ENCODE peak calls at places on chromosomes 1 and 21, in six cellular contexts. One of them, this sample, is unnamed.
A peak's percentile ranks its signal among the peaks of the same experiment; 100 is the strongest.

GRCh38 chr1:228236744-228237143 is 28.9 kb downstream of the OBSCN start:
- DNase-seq in cardiac muscle cell: peak; percentile 80
- DNase-seq in fibroblast of lung: peak; percentile 21
- DNase-seq in esophagus squamous epithelium: no peak
- DNase-seq in BE2C: peak; percentile 66
- DNase-seq in transverse colon: peak; percentile 64
- DNase-seq in this sample: no peak

GRCh38 chr1:93816970-93817738 is 61.9 kb downstream of the DNTTIP2 start:
- DNase-seq in cardiac muscle cell: no peak
- DNase-seq in transverse colon: no peak
- DNase-seq in BE2C: peak; percentile 63
- DNase-seq in esophagus squamous epithelium: no peak
- DNase-seq in fibroblast of lung: peak; percentile 72
- DNase-seq in this sample: no peak

GRCh38 chr1:47951026-47951425 is 46.2 kb downstream of the TRABD2B start:
- DNase-seq in transverse colon: no peak
- DNase-seq in fibroblast of lung: no peak
- DNase-seq in BE2C: no peak
- DNase-seq in cardiac muscle cell: no peak
- DNase-seq in esophagus squamous epithelium: no peak
- DNase-seq in this sample: no peak

GRCh38 chr1:92478393-92478792 is 8.3 kb downstream of the GFI1 start:
- DNase-seq in BE2C: no peak
- DNase-seq in transverse colon: no peak
- DNase-seq in fibroblast of lung: no peak
- DNase-seq in cardiac muscle cell: no peak
- DNase-seq in esophagus squamous epithelium: no peak
- DNase-seq in this sample: no peak

GRCh38 chr1:91725961-91726704 is 159.8 kb downstream of the TGFBR3 start:
- DNase-seq in cardiac muscle cell: no peak
- DNase-seq in fibroblast of lung: peak; percentile 87
- DNase-seq in transverse colon: peak; percentile 17
- DNase-seq in esophagus squamous epithelium: no peak
- DNase-seq in BE2C: no peak
- DNase-seq in this sample: no peak

GRCh38 chr1:202200112-202200548 is 6.5 kb downstream of the LGR6 start:
- DNase-seq in cardiac muscle cell: no peak
- DNase-seq in esophagus squamous epithelium: no peak
- DNase-seq in fibroblast of lung: no peak
- DNase-seq in BE2C: peak; percentile 53
- DNase-seq in transverse colon: peak; percentile 57
- DNase-seq in this sample: no peak

GRCh38 chr1:201640624-201641023 is 101.7 kb downstream of the NAV1 start:
- DNase-seq in transverse colon: peak; percentile 23
- DNase-seq in cardiac muscle cell: no peak
- DNase-seq in esophagus squamous epithelium: no peak
- DNase-seq in BE2C: no peak
- DNase-seq in fibroblast of lung: peak; percentile 74
- DNase-seq in this sample: no peak

GRCh38 chr1:61141288-61142044 is 59.1 kb downstream of the NFIA start:
- DNase-seq in esophagus squamous epithelium: no peak
- DNase-seq in cardiac muscle cell: no peak
- DNase-seq in BE2C: no peak
- DNase-seq in fibroblast of lung: peak; percentile 35
- DNase-seq in transverse colon: no peak
- DNase-seq in this sample: no peak

GRCh38 chr1:110007458-110007857 is 22.9 kb downstream of the AHCYL1 start:
- DNase-seq in cardiac muscle cell: no peak
- DNase-seq in esophagus squamous epithelium: no peak
- DNase-seq in fibroblast of lung: no peak
- DNase-seq in transverse colon: no peak
- DNase-seq in BE2C: peak; percentile 25
- DNase-seq in this sample: no peak

GRCh38 chr1:31216016-31216415 is 23.7 kb downstream of the NKAIN1 start:
- DNase-seq in cardiac muscle cell: peak; percentile 74
- DNase-seq in esophagus squamous epithelium: no peak
- DNase-seq in BE2C: peak; percentile 87
- DNase-seq in transverse colon: peak; percentile 70
- DNase-seq in fibroblast of lung: peak; percentile 41
- DNase-seq in this sample: peak; percentile 43

GRCh38 chr1:212471286-212471685 is 38.6 kb downstream of the NENF start:
- DNase-seq in BE2C: no peak
- DNase-seq in cardiac muscle cell: no peak
- DNase-seq in transverse colon: no peak
- DNase-seq in fibroblast of lung: no peak
- DNase-seq in esophagus squamous epithelium: no peak
- DNase-seq in this sample: peak; percentile 30

GRCh38 chr21:45869121-45870007 is 112.2 kb upstream of the COL6A1 start:
- DNase-seq in esophagus squamous epithelium: no peak
- DNase-seq in transverse colon: no peak
- DNase-seq in BE2C: no peak
- DNase-seq in fibroblast of lung: peak; percentile 81
- DNase-seq in cardiac muscle cell: no peak
- DNase-seq in this sample: no peak

GRCh38 chr1:64867266-64867665 is 99.1 kb downstream of the JAK1 start:
- DNase-seq in esophagus squamous epithelium: no peak
- DNase-seq in fibroblast of lung: no peak
- DNase-seq in BE2C: no peak
- DNase-seq in cardiac muscle cell: no peak
- DNase-seq in transverse colon: no peak
- DNase-seq in this sample: no peak

GRCh38 chr1:224454337-224455055 is 19.9 kb upstream of the WDR26 start:
- DNase-seq in transverse colon: peak; percentile 59
- DNase-seq in cardiac muscle cell: no peak
- DNase-seq in fibroblast of lung: no peak
- DNase-seq in BE2C: no peak
- DNase-seq in esophagus squamous epithelium: no peak
- DNase-seq in this sample: no peak

GRCh38 chr1:164731161-164731747 is 172.3 kb downstream of the PBX1 start:
- DNase-seq in fibroblast of lung: no peak
- DNase-seq in cardiac muscle cell: no peak
- DNase-seq in esophagus squamous epithelium: no peak
- DNase-seq in BE2C: no peak
- DNase-seq in transverse colon: no peak
- DNase-seq in this sample: no peak

GRCh38 chr1:116407033-116407432 is 34.0 kb downstream of the ATP1A1 start:
- DNase-seq in BE2C: no peak
- DNase-seq in fibroblast of lung: no peak
- DNase-seq in cardiac muscle cell: no peak
- DNase-seq in transverse colon: no peak
- DNase-seq in esophagus squamous epithelium: no peak
- DNase-seq in this sample: no peak

GRCh38 chr1:47187226-47187925 is 2.5 kb downstream of the PDZK1IP1 start:
- DNase-seq in BE2C: no peak
- DNase-seq in fibroblast of lung: no peak
- DNase-seq in esophagus squamous epithelium: no peak
- DNase-seq in transverse colon: no peak
- DNase-seq in cardiac muscle cell: no peak
- DNase-seq in this sample: peak; percentile 30

GRCh38 chr21:37758997-37759396 is 157.3 kb downstream of the KCNJ6 start:
- DNase-seq in BE2C: peak; percentile 27
- DNase-seq in esophagus squamous epithelium: no peak
- DNase-seq in transverse colon: peak; percentile 42
- DNase-seq in cardiac muscle cell: peak; percentile 64
- DNase-seq in fibroblast of lung: peak; percentile 47
- DNase-seq in this sample: peak; percentile 58

GRCh38 chr1:113657556-113658063 is 101.7 kb downstream of the PHTF1 start:
- DNase-seq in fibroblast of lung: no peak
- DNase-seq in BE2C: no peak
- DNase-seq in cardiac muscle cell: no peak
- DNase-seq in esophagus squamous epithelium: no peak
- DNase-seq in transverse colon: no peak
- DNase-seq in this sample: no peak

GRCh38 chr1:223780926-223781325 is 64.8 kb downstream of the TP53BP2 start:
- DNase-seq in fibroblast of lung: no peak
- DNase-seq in cardiac muscle cell: no peak
- DNase-seq in transverse colon: no peak
- DNase-seq in esophagus squamous epithelium: no peak
- DNase-seq in BE2C: no peak
- DNase-seq in this sample: no peak

DNA sequence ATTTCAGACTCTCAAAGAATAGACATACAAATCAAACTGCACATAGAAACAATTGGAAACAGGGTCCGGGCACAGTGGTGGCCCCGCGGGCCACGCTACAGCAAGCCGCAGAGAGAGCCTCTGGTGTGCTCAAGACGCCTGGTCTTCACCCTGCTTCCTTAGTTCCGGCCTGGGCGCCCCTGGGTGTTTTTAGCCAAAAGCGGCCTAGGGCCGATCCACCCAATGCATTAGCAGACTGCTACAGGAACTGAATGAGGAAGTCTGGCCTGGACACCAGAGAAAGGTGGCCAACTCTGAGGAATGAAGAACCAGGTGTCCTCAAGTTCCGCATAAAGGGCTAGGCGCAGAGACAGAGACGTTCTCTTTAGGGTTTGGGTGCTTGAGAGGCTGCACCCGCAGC is 1.7 kb downstream of the PRRX1 start:
- DNase-seq in cardiac muscle cell: no peak
- DNase-seq in transverse colon: no peak
- DNase-seq in esophagus squamous epithelium: no peak
- DNase-seq in fibroblast of lung: peak; percentile 27
- DNase-seq in BE2C: no peak
- DNase-seq in this sample: no peak
- H3K4me3 ChIP-seq in cardiac muscle cell: no peak overlapping the region
- H3K4me3 ChIP-seq in transverse colon: no peak overlapping the region
- H3K4me3 ChIP-seq in esophagus squamous epithelium: no peak overlapping the region
- H3K4me3 ChIP-seq in fibroblast of lung: peak overlapping the region; percentile 68
- H3K4me3 ChIP-seq in BE2C: no peak overlapping the region
- H3K4me3 ChIP-seq in this sample: no peak overlapping the region

GRCh38 chr1:84856871-84857270 is 36.1 kb downstream of the LPAR3 start:
- DNase-seq in esophagus squamous epithelium: no peak
- DNase-seq in fibroblast of lung: no peak
- DNase-seq in cardiac muscle cell: no peak
- DNase-seq in BE2C: no peak
- DNase-seq in transverse colon: no peak
- DNase-seq in this sample: no peak
- TF ChIP-seq CTCF in esophagus squamous epithelium: no peak
- TF ChIP-seq CTCF in fibroblast of lung: no peak
- TF ChIP-seq CTCF in cardiac muscle cell: no peak
- TF ChIP-seq CTCF in BE2C: no peak
- TF ChIP-seq CTCF in transverse colon: no peak
- TF ChIP-seq CTCF in this sample: no peak

GRCh38 chr1:156809711-156810366 is 6.8 kb downstream of the SH2D2A start:
- DNase-seq in BE2C: no peak
- DNase-seq in fibroblast of lung: no peak
- DNase-seq in transverse colon: no peak
- DNase-seq in esophagus squamous epithelium: no peak
- DNase-seq in cardiac muscle cell: no peak
- DNase-seq in this sample: no peak
- H3K4me1 ChIP-seq in BE2C: peaks cover 2% of the 10 kb centered on the region
- H3K4me1 ChIP-seq in fibroblast of lung: peaks cover 14% of the 10 kb centered on the region
- H3K4me1 ChIP-seq in transverse colon: peaks cover 15% of the 10 kb centered on the region
- H3K4me1 ChIP-seq in esophagus squamous epithelium: peaks cover 49% of the 10 kb centered on the region
- H3K4me1 ChIP-seq in cardiac muscle cell: no peaks in the 10 kb centered on the region
- H3K4me1 ChIP-seq in this sample: peaks cover 11% of the 10 kb centered on the region

DNA sequence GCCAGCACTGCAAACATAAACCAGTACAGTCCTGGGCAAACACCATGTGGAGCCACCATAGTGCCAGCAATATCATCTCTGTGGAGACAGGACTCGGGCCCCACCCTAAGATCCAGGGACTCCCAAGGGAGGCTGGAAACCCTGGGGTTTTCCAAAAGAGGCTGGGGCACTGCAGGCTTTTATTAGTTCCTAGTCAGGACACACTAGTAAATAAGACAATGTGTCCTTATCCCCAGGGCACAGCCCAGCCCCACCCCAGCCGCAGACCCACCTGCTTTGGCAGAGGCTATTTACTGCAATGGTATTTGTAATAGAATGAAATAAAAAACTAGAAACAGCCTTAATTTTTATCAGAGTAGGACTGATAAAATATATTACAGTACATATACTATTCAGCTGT is 486 bp upstream of the GJB3 start:
- DNase-seq in BE2C: no peak
- DNase-seq in esophagus squamous epithelium: no peak
- DNase-seq in fibroblast of lung: no peak
- DNase-seq in cardiac muscle cell: no peak
- DNase-seq in transverse colon: no peak
- DNase-seq in this sample: no peak
- H3K4me3 ChIP-seq in BE2C: no peak overlapping the region
- H3K4me3 ChIP-seq in esophagus squamous epithelium: peak overlapping the region; percentile 81
- H3K4me3 ChIP-seq in fibroblast of lung: no peak overlapping the region
- H3K4me3 ChIP-seq in cardiac muscle cell: no peak overlapping the region
- H3K4me3 ChIP-seq in transverse colon: no peak overlapping the region
- H3K4me3 ChIP-seq in this sample: no peak overlapping the region

GRCh38 chr1:22231995-22232690 is 89.2 kb upstream of the WNT4 start:
- DNase-seq in esophagus squamous epithelium: no peak
- DNase-seq in transverse colon: no peak
- DNase-seq in BE2C: no peak
- DNase-seq in cardiac muscle cell: no peak
- DNase-seq in fibroblast of lung: no peak
- DNase-seq in this sample: no peak
- TF ChIP-seq CTCF in esophagus squamous epithelium: no peak
- TF ChIP-seq CTCF in transverse colon: no peak
- TF ChIP-seq CTCF in BE2C: no peak
- TF ChIP-seq CTCF in cardiac muscle cell: no peak
- TF ChIP-seq CTCF in fibroblast of lung: no peak
- TF ChIP-seq CTCF in this sample: no peak

GRCh38 chr1:220702733-220703704 is 12.9 kb downstream of the C1orf115 start:
- DNase-seq in cardiac muscle cell: no peak
- DNase-seq in BE2C: no peak
- DNase-seq in transverse colon: no peak
- DNase-seq in fibroblast of lung: no peak
- DNase-seq in esophagus squamous epithelium: no peak
- DNase-seq in this sample: no peak

GRCh38 chr1:220698607-220699016 is 8.4 kb downstream of the C1orf115 start:
- DNase-seq in BE2C: no peak
- DNase-seq in fibroblast of lung: no peak
- DNase-seq in cardiac muscle cell: no peak
- DNase-seq in transverse colon: no peak
- DNase-seq in esophagus squamous epithelium: no peak
- DNase-seq in this sample: no peak

GRCh38 chr1:220699044-220699443 is 8.9 kb downstream of the C1orf115 start:
- DNase-seq in transverse colon: no peak
- DNase-seq in BE2C: no peak
- DNase-seq in esophagus squamous epithelium: no peak
- DNase-seq in fibroblast of lung: no peak
- DNase-seq in cardiac muscle cell: no peak
- DNase-seq in this sample: no peak

GRCh38 chr1:220700591-220701179 is 10.5 kb downstream of the C1orf115 start:
- DNase-seq in fibroblast of lung: no peak
- DNase-seq in BE2C: no peak
- DNase-seq in esophagus squamous epithelium: no peak
- DNase-seq in transverse colon: no peak
- DNase-seq in cardiac muscle cell: no peak
- DNase-seq in this sample: no peak

DNA sequence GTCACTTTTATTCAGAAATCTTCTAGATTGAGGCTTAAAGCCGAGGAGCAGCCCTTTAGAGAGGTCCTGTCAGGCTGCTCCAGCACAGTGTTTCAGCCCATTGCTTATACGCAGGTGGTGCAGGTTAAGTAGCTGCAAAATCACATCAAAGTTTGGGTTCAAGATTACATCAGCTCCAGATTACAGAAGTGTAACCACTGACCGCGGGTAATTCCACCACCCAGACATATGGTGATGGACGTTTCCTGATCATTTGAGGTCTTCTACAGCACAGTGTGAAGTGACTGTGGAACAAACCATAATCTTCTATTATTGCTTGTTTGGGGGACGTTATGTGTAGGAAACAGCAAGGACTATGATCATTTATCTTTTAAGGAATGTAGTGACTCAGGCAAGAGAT is 11.8 kb downstream of the C1orf115 start:
- DNase-seq in cardiac muscle cell: no peak
- DNase-seq in BE2C: no peak
- DNase-seq in transverse colon: no peak
- DNase-seq in esophagus squamous epithelium: no peak
- DNase-seq in fibroblast of lung: no peak
- DNase-seq in this sample: no peak
- H3K4me1 ChIP-seq in cardiac muscle cell: no peaks in the 10 kb centered on the region
- H3K4me1 ChIP-seq in BE2C: no peaks in the 10 kb centered on the region
- H3K4me1 ChIP-seq in transverse colon: no peaks in the 10 kb centered on the region
- H3K4me1 ChIP-seq in esophagus squamous epithelium: peaks cover 17% of the 10 kb centered on the region
- H3K4me1 ChIP-seq in fibroblast of lung: no peaks in the 10 kb centered on the region
- H3K4me1 ChIP-seq in this sample: no peaks in the 10 kb centered on the region

This sample was measured in right lobe of liver.